ENCODE peak calls at places on chromosomes 5 and 9, in five cellular contexts. T is naive thymus-derived CD4-positive, alpha-beta T cell; G is AG20443; F is T-helper 1 cell; O is activated CD4-positive, alpha-beta T cell treated with anti-CD3 and anti-CD28 coated beads for 24 hours. N is an unnamed sample.

GRCh38 chr9:110900451-110900850 is 137.8 kb downstream of the LPAR1 start:
- DNase-seq in T (no peak), G (no peak), F (no peak), O (no peak), N (no peak)

GRCh38 chr5:169656125-169656990 is 19.3 kb downstream of the DOCK2 start:
- DNase-seq in T (no peak), G (peak; percentile 24), F (peak; percentile 87), O (no peak), N (no peak)

GRCh38 chr9:124122813-124123462 is 111.4 kb downstream of the LHX2 start:
- DNase-seq in T (no peak), G (peak; percentile 73), F (no peak), O (no peak), N (no peak)

GRCh38 chr5:132176543-132176945 is 51.1 kb downstream of the P4HA2 start:
- DNase-seq in T (no peak), G (no peak), F (peak; percentile 55), O (no peak), N (no peak)

GRCh38 chr5:93497101-93497500 is 83.9 kb downstream of the NR2F1-AS1 start:
- DNase-seq in T (no peak), G (no peak), F (no peak), O (no peak), N (no peak)

GRCh38 chr5:15500326-15500958 is 462 bp downstream of the FBXL7 start:
- DNase-seq in T (no peak), G (peak; percentile 67), F (no peak), O (no peak), N (no peak)

GRCh38 chr9:126724226-126724625 is 80.6 kb upstream of the ZBTB43 start:
- DNase-seq in T (no peak), G (no peak), F (no peak), O (no peak), N (no peak)

GRCh38 chr5:149873896-149874295 is 70.7 kb downstream of the PDE6A start:
- DNase-seq in T (no peak), G (no peak), F (no peak), O (no peak), N (no peak)

GRCh38 chr5:62466228-62466627 is 53.7 kb downstream of the IPO11 start:
- DNase-seq in T (no peak), G (peak; percentile 7), F (no peak), O (no peak), N (no peak)

N was measured in CD4-positive, alpha-beta memory T cell.